ENCODE peak calls at places on chromosomes 1 and 21, in six cellular contexts. A, J, F, T, S and Z are unnamed samples.

GRCh38 chr1:219778110-219778509 is 150.2 kb downstream of the SLC30A10 start:
- DNase-seq in A (no peak), J (no peak), F (no peak), T (no peak), S (no peak), Z (no peak)

GRCh38 chr1:108108119-108108518 is 92.0 kb downstream of the SLC25A24 start:
- DNase-seq in A (no peak), J (no peak), F (no peak), T (no peak), S (no peak), Z (no peak)

GRCh38 chr1:121519042-121519755 is 334.4 kb downstream of the SRGAP2C start:
- DNase-seq in A (peak), J (peak), F (peak), T (peak), S (no peak), Z (peak)

GRCh38 chr1:67724928-67725560 is 40.0 kb downstream of the GADD45A start:
- DNase-seq in A (peak), J (no peak), F (no peak), T (peak), S (no peak), Z (peak)

GRCh38 chr1:205811660-205812059 is 1.3 kb downstream of the SLC41A1 start:
- DNase-seq in A (peak), J (peak), F (no peak), T (peak), S (no peak), Z (no peak)

GRCh38 chr1:204041803-204042505 is 31.0 kb upstream of the SOX13 start:
- DNase-seq in A (peak), J (no peak), F (no peak), T (no peak), S (no peak), Z (no peak)

GRCh38 chr1:86774305-86775304 is 70.2 kb downstream of the SH3GLB1 start:
- DNase-seq in A (peak), J (peak), F (peak), T (peak), S (peak), Z (peak)

GRCh38 chr1:115173151-115173550 is 83.8 kb upstream of the TSPAN2 start:
- DNase-seq in A (no peak), J (no peak), F (no peak), T (no peak), S (no peak), Z (no peak)

GRCh38 chr21:36689324-36689723 is 9.6 kb upstream of the SIM2 start:
- DNase-seq in A (no peak), J (no peak), F (no peak), T (no peak), S (no peak), Z (no peak)

GRCh38 chr1:160377585-160378206 is 10.8 kb downstream of the NHLH1 start:
- DNase-seq in A (no peak), J (no peak), F (no peak), T (no peak), S (no peak), Z (no peak)

GRCh38 chr1:160374291-160374690 is 7.4 kb downstream of the NHLH1 start:
- DNase-seq in A (no peak), J (no peak), F (no peak), T (no peak), S (no peak), Z (no peak)

GRCh38 chr1:160374701-160375443 is 8.0 kb downstream of the NHLH1 start:
- DNase-seq in A (no peak), J (no peak), F (no peak), T (no peak), S (no peak), Z (no peak)

GRCh38 chr1:160376525-160377131 is 9.8 kb downstream of the NHLH1 start:
- DNase-seq in A (peak), J (peak), F (peak), T (no peak), S (peak), Z (peak)

DNA sequence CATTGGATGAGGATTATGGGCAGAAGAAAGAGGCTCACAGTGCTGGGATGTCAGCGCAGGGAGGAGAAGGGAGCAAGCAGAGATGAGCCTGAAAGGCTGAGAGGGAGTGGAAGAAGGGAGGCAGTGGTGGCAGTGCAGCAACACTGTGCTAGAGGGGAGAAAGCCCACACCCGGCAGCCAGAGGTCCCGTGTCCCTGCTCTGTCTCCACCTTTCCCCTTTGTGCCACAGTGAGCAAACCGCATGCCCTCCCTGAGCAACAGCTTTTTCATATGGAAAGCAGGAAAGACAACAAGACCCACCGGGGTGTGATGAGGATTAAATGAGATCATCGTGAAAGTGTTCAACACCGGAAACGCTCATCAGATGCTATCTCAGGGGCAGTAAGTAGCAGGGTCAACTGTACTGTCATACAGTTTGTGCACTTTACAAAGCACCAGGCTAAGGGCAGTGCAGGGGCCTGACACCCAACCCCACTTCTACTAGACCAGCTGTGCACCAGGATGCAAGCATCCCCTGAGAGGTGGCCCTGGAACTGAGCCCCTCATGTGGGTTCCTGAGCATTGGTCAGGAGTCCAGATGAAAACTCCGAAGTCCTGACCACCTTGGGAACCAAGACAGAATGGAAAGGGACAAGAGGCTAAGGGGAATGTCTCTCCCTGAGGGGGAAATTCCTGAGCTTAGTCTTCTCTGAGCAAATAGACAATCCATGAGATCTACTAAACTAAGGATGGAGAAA is 9.1 kb downstream of the NHLH1 start:
- DNase-seq in A (no peak), J (no peak), F (no peak), T (no peak), S (no peak), Z (peak)
- TF ChIP-seq CTCF in A (no peak), J (no peak), F (no peak), T (no peak), S (no peak), Z (no peak)

DNA sequence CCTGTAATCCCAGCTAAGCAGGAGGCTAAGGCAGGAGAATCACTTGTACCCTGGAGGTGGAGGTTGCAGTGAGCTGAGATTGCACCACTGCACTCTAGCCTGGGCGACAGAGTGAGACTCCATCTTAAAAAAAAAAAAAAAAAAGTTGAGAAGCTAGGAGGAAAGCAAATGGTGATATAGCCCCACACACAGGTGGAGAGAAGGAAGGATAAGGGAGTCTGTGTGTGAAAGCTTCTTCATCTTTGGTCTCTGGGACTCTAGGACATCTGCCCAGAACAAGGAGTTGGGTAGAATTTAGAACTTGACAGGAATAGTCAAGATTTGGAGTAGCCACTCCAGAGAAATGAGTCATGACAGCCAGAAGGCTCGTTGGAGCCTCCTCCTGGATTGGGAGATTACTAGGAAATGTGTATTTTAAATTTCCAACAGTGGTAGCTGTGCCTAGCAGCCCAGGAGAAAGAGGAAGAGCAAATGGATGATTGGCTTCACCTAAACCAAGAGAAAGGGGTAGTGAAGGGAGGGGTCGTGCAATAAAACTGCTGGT is 19.9 kb downstream of the NPL start:
- DNase-seq in A (no peak), J (no peak), F (no peak), T (no peak), S (no peak), Z (no peak)
- TF ChIP-seq CTCF in A (no peak), J (no peak), F (no peak), T (no peak), S (no peak), Z (no peak)

DNA sequence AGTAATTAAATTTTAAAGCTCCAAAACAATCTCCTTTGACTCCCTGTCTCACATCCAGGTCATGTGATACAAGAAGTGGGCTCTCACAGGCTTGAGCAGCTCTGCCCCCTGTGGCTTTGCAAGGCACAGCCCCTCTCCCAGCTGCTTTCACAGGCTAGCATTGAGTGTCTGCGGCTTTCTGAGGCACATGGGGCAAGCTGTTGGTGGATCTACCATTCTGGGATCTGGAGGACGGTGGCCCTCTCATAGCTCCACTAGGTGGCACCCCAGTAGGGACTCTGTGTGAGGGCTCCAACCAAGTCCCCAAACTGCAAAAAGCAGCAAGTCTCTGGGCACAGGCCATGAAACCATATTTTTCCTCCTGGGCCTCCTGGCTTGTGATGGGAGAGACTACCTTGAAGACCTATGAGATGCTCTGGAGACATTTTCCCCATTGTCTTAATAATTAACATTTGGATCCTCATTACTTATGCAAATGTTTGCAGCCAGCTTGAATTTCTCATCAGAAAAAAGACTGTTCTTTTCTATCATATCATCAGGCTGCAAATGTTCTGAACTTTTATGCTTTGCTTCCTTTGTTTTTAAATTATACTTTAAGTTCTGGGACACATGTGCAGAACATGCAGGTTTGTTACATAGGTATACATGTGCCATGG is 554.1 kb upstream of the OLFM3 start:
- DNase-seq in A (peak), J (peak), F (no peak), T (no peak), S (no peak), Z (no peak)
- TF ChIP-seq CTCF in A (no peak), J (peak), F (no peak), T (no peak), S (peak), Z (no peak)

GRCh38 chr1:96992871-96993270 is 271.3 kb downstream of the PTBP2 start:
- DNase-seq in A (no peak), J (no peak), F (no peak), T (no peak), S (no peak), Z (no peak)
- TF ChIP-seq CTCF in A (no peak), J (no peak), F (no peak), T (no peak), S (no peak), Z (no peak)

GRCh38 chr1:224053456-224053855 is 60.5 kb upstream of the FBXO28 start:
- DNase-seq in A (no peak), J (no peak), F (no peak), T (no peak), S (no peak), Z (no peak)

GRCh38 chr1:224047538-224047937 is 66.4 kb upstream of the FBXO28 start:
- DNase-seq in A (no peak), J (no peak), F (no peak), T (no peak), S (no peak), Z (no peak)

GRCh38 chr1:224052767-224053166 is 61.1 kb upstream of the FBXO28 start:
- DNase-seq in A (no peak), J (no peak), F (no peak), T (no peak), S (no peak), Z (no peak)

GRCh38 chr1:224054012-224054411 is 59.9 kb upstream of the FBXO28 start:
- DNase-seq in A (no peak), J (no peak), F (no peak), T (no peak), S (no peak), Z (no peak)

DNA sequence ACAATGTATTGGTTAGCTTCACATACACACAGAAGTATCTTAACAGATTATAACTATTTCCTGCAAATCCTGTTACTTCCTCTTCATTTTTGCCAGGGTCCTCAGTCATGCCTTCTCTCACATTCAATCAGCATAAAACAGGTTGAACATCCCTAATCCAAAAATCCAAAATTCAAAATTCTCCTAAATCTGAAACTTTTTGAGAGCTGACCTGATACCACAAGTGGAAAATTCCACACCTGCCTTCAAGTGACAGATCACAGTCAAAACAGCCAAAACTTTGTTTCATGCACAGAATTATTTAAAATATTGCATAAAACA is 62.9 kb upstream of the FBXO28 start:
- DNase-seq in A (no peak), J (no peak), F (no peak), T (no peak), S (no peak), Z (no peak)
- TF ChIP-seq CTCF in A (no peak), J (no peak), F (no peak), T (no peak), S (no peak), Z (peak)

DNA sequence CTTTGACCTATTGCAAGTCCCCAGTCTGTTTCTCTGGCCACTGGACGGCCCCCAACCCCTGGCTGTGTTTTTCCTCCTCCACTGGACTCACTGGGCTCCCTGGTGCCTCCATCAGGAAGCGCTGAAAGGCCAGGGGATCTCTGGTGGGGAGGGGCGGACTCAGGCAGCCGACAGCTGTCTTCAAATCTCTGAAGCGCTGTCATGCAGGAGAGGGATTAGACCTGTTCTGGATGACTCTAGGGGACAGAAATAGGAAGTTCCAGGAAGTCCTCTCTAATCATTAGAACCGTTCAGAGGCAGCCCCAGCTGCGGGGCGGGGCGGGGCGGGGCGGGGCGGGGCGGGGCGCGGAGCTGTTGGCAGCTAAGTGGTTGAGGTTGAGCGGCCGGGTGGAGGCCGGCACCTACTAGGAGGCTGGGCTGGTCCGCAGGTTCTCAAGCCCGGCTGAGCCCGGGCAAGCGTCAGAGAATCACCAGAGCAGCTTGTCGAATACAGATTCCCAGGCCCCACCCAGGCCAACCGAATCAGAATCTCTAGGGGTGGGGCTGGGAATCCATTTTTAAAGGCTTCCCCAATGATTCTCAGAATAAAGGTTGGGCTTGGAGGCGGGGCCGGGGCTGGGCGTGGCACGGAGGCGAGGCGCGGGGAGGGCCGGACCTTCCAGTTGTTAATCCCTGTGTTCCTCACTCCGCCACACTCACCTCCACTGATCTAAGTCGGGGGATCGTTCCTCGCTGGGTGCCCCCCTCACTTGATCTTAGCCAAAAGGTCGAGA is 11.4 kb upstream of the PHLDA3 start:
- DNase-seq in A (peak), J (peak), F (peak), T (peak), S (peak), Z (peak)
- TF ChIP-seq CTCF in A (no peak), J (peak), F (no peak), T (no peak), S (no peak), Z (no peak)

DNA sequence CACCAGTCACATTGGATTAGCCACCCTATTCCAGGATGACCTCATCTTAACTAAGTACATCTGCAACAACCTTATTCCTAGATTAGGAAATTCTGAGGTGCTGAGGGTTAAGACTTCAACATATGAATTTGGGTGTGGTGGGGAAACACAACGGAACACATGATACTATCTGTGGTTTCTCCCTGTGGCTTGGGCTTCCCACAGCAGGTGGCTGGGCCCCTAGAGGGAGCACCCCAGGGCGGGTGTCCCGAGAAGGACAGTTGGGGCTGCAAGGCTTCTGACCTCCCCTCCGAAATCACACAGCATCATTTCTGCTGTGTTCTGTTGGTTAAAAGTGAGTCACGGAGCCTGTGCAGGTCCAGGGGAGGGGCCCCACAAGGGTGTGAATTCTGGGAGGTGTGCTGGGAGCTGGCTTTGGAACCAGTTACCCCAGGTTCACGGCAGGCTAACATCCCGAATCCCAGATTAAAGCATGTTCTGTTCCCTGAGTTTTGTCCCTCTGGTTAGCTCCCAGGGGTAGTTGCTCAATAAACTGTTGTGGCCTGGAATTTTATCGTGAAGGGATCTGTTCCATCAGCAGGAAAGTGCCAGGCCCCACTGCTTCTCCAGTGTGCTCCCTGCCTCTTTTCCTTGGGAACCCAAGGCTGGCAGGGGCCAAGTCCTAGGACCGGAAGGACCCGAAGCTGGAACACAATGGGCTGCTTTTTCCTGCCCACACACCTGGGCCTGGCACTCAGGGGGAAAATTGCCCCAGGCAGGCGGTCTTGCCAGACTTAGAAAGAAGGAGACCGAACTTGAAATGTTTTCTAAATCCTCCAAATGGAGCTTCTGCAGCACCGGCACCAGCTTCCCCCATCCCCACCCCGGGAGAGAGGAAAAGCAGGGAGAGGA is 154.0 kb upstream of the WNT4 start:
- DNase-seq in A (no peak), J (no peak), F (no peak), T (no peak), S (no peak), Z (no peak)
- TF ChIP-seq CTCF in A (no peak), J (no peak), F (no peak), T (no peak), S (no peak), Z (no peak)

GRCh38 chr21:33268736-33269441 is 2.7 kb downstream of the IL10RB start:
- DNase-seq in A (no peak), J (peak), F (peak), T (no peak), S (peak), Z (peak)
- TF ChIP-seq CTCF in A (no peak), J (no peak), F (peak), T (no peak), S (peak), Z (no peak)

GRCh38 chr1:19300211-19300610 is 11.6 kb upstream of the AKR7A3 start:
- DNase-seq in A (no peak), J (no peak), F (no peak), T (no peak), S (no peak), Z (no peak)
- TF ChIP-seq CTCF in A (no peak), J (no peak), F (no peak), T (no peak), S (no peak), Z (no peak)